ENCODE peak calls at places on chromosomes 5 and 9, in four cellular contexts. A, J, G and B are unnamed samples.

GRCh38 chr5:179798144-179798770 is 4.5 kb downstream of the LTC4S start:
- DNase-seq in J (no peak), A (no peak), G (no peak), B (no peak)

GRCh38 chr5:65672787-65673186 is 48.0 kb downstream of the SHLD3 start:
- DNase-seq in G (no peak), J (no peak), A (no peak), B (peak; percentile 69)

GRCh38 chr9:101428909-101429308 is 6.7 kb downstream of the ALDOB start:
- DNase-seq in J (no peak), A (no peak), G (no peak), B (no peak)

GRCh38 chr5:73946926-73947455 is 321.0 kb downstream of the ARHGEF28 start:
- DNase-seq in J (no peak), A (no peak), G (no peak), B (no peak)

GRCh38 chr9:12817702-12818101 is 42.9 kb downstream of the LURAP1L start:
- DNase-seq in G (peak; percentile 11), A (no peak), J (peak; percentile 75), B (peak; percentile 58)

GRCh38 chr5:101142102-101142501 is 239.0 kb upstream of the ST8SIA4 start:
- DNase-seq in J (no peak), G (no peak), A (no peak), B (peak; percentile 33)

GRCh38 chr5:5348135-5348534 is 74.3 kb upstream of the ICE1 start:
- DNase-seq in A (no peak), J (no peak), G (no peak), B (no peak)

GRCh38 chr5:110048508-110048907 is 358.8 kb downstream of the MAN2A1 start:
- DNase-seq in G (no peak), J (no peak), A (no peak), B (no peak)

GRCh38 chr9:75086443-75087278 is 1.3 kb downstream of the NMRK1 start:
- DNase-seq in A (no peak), J (peak; percentile 38), G (no peak), B (no peak)

GRCh38 chr9:93655621-93656425 is 79.4 kb downstream of the PHF2 start:
- DNase-seq in J (no peak), A (no peak), G (peak; percentile 6), B (no peak)

GRCh38 chr5:135989686-135990085 is 34.9 kb upstream of the LECT2 start:
- DNase-seq in A (no peak), J (no peak), G (no peak), B (no peak)

GRCh38 chr5:181261320-181262085 is 560 bp upstream of the TRIM52 start:
- DNase-seq in A (no peak), J (peak; percentile 68), G (peak; percentile 71), B (peak; percentile 78)

GRCh38 chr9:112479221-112479620 is 7.4 kb upstream of the KIAA1958 start:
- DNase-seq in G (no peak), A (no peak), J (no peak), B (no peak)

GRCh38 chr5:138661342-138661975 is 86.3 kb upstream of the HSPA9 start:
- DNase-seq in J (no peak), A (no peak), G (no peak), B (no peak)

GRCh38 chr5:168086104-168086610 is 205.3 kb upstream of the WWC1 start:
- DNase-seq in A (no peak), G (no peak), J (peak; percentile 43), B (peak; percentile 11)

GRCh38 chr5:154603978-154604679 is 126.1 kb upstream of the HAND1 start:
- DNase-seq in G (peak; percentile 39), A (no peak), J (peak; percentile 21), B (peak; percentile 47)

GRCh38 chr9:14027114-14027812 is 286.7 kb downstream of the NFIB start:
- DNase-seq in A (no peak), G (peak; percentile 44), J (peak; percentile 52), B (no peak)

GRCh38 chr5:171157233-171157632 is 151.8 kb upstream of the TLX3 start:
- DNase-seq in A (no peak), G (no peak), J (no peak), B (peak; percentile 8)

GRCh38 chr5:174427304-174427703 is 297.1 kb upstream of the MSX2 start:
- DNase-seq in J (no peak), G (no peak), A (no peak), B (no peak)

GRCh38 chr5:172506921-172507320 is 52.6 kb upstream of the SH3PXD2B start:
- DNase-seq in A (no peak), G (no peak), J (no peak), B (no peak)

GRCh38 chr5:33850100-33850594 is 41.6 kb downstream of the ADAMTS12 start:
- DNase-seq in A (no peak), J (no peak), G (no peak), B (peak; percentile 94)

GRCh38 chr5:110414360-110414759 is 312.1 kb downstream of the TMEM232 start:
- DNase-seq in J (no peak), A (no peak), G (no peak), B (peak; percentile 27)

GRCh38 chr5:134289509-134290113 is 63.7 kb upstream of the PPP2CA start:
- DNase-seq in J (peak; percentile 60), G (no peak), A (peak; percentile 44), B (peak; percentile 88)

GRCh38 chr5:14258840-14259239 is 115.7 kb downstream of the TRIO start:
- DNase-seq in A (no peak), J (no peak), G (no peak), B (no peak)

GRCh38 chr5:93331864-93332263 is 249.2 kb downstream of the NR2F1-AS1 start:
- DNase-seq in A (no peak), G (no peak), J (no peak), B (no peak)

GRCh38 chr9:112396872-112397271 is 17.0 kb downstream of the HSDL2 start:
- DNase-seq in G (no peak), A (no peak), J (no peak), B (no peak)

GRCh38 chr9:117094493-117094892 is 320.4 kb downstream of the ASTN2 start:
- DNase-seq in J (no peak), A (no peak), G (no peak), B (no peak)

GRCh38 chr5:10630126-10630525 is 66.3 kb downstream of the ANKRD33B start:
- DNase-seq in G (no peak), A (no peak), J (no peak), B (no peak)

GRCh38 chr5:168984135-168984675 is 316.7 kb downstream of the SLIT3 start:
- DNase-seq in G (no peak), J (no peak), A (no peak), B (no peak)

GRCh38 chr9:9521033-9521779 is 1091.6 kb downstream of the PTPRD start:
- DNase-seq in G (no peak), J (no peak), A (no peak), B (no peak)

GRCh38 chr5:11797132-11797531 is 107.1 kb downstream of the CTNND2 start:
- DNase-seq in G (no peak), A (no peak), J (no peak), B (no peak)

GRCh38 chr5:556909-557441 is 32.7 kb upstream of the SLC9A3 start:
- DNase-seq in A (no peak), G (no peak), J (peak; percentile 8), B (no peak)

GRCh38 chr9:126056312-126057021 is 270.2 kb upstream of the MVB12B start:
- DNase-seq in G (no peak), J (no peak), A (no peak), B (no peak)